ENCODE peak calls at places on chromosomes 3 and 15, in seven cellular contexts. Z is nephron progenitor cell, N is left ventricle myocardium inferior, O is ovary, A is A549, I is heart left ventricle, T is AG09309. J is an unnamed sample.

GRCh38 chr3:134883697-134884385 is 88.8 kb downstream of the EPHB1 start:
- DNase-seq in O (no peak), I (no peak), T (no peak), N (no peak), A (no peak), Z (no peak), J (no peak)

GRCh38 chr3:66053009-66053782 is 14.5 kb upstream of the MAGI1 start:
- DNase-seq in Z (no peak), T (no peak), A (no peak), N (peak; percentile 29), O (peak; percentile 23), I (no peak), J (no peak)

GRCh38 chr15:81573098-81573746 is 199.2 kb upstream of the TMC3 start:
- DNase-seq in T (no peak), I (no peak), O (no peak), Z (no peak), A (no peak), N (no peak), J (no peak)

GRCh38 chr15:22973286-22973685 is 6.9 kb downstream of the CYFIP1 start:
- DNase-seq in I (no peak), A (no peak), T (no peak), Z (no peak), O (no peak), N (no peak), J (no peak)

GRCh38 chr3:70822777-70823176 is 510.3 kb upstream of the MDFIC2 start:
- DNase-seq in T (no peak), I (no peak), Z (no peak), N (no peak), O (no peak), A (no peak), J (no peak)

GRCh38 chr3:42876940-42877720 is 1.5 kb upstream of the CYP8B1 start:
- DNase-seq in I (no peak), N (no peak), Z (no peak), T (no peak), A (no peak), O (no peak), J (no peak)

GRCh38 chr3:163056874-163057497 is 1560.4 kb downstream of the OTOL1 start:
- DNase-seq in A (peak; percentile 56), N (no peak), O (peak; percentile 17), T (no peak), I (no peak), Z (peak; percentile 57), J (no peak)

GRCh38 chr3:159748408-159748807 is 240.2 kb upstream of the IL12A start:
- DNase-seq in Z (no peak), A (no peak), I (no peak), T (no peak), O (no peak), N (no peak), J (no peak)

GRCh38 chr3:31166249-31166885 is 271.9 kb upstream of the GADL1 start:
- DNase-seq in T (peak; percentile 29), I (no peak), O (no peak), Z (no peak), A (peak; percentile 22), N (no peak), J (no peak)

GRCh38 chr3:97901327-97902295 is 70.6 kb downstream of the RIOX2 start:
- DNase-seq in I (no peak), Z (no peak), T (no peak), A (no peak), O (no peak), N (no peak), J (no peak)

GRCh38 chr15:54026891-54027290 is 48.6 kb downstream of the UNC13C start:
- DNase-seq in A (no peak), N (no peak), O (no peak), I (no peak), Z (no peak), T (no peak), J (no peak)

GRCh38 chr15:37107754-37108724 is 7.7 kb upstream of the MEIS2 start:
- DNase-seq in O (no peak), N (no peak), I (no peak), A (no peak), T (no peak), Z (no peak), J (no peak)

GRCh38 chr15:37104413-37105392 is 4.4 kb upstream of the MEIS2 start:
- DNase-seq in Z (peak; percentile 45), I (no peak), T (no peak), A (no peak), N (no peak), O (no peak), J (no peak)

GRCh38 chr15:37105795-37106333 is 5.5 kb upstream of the MEIS2 start:
- DNase-seq in N (no peak), A (no peak), T (no peak), O (no peak), I (no peak), Z (no peak), J (no peak)

GRCh38 chr15:37107071-37107753 is 6.9 kb upstream of the MEIS2 start:
- DNase-seq in A (no peak), N (no peak), O (no peak), T (no peak), I (no peak), Z (peak; percentile 33), J (no peak)

GRCh38 chr15:37106490-37107001 is 6.2 kb upstream of the MEIS2 start:
- DNase-seq in I (no peak), A (no peak), O (peak; percentile 76), Z (peak; percentile 55), T (no peak), N (peak; percentile 68), J (peak; percentile 48)
- TF ChIP-seq CTCF in I (no peak), A (no peak), O (no peak), Z (peak; percentile 49), T (peak; percentile 8), N (peak; percentile 38), J (peak; percentile 64)

DNA sequence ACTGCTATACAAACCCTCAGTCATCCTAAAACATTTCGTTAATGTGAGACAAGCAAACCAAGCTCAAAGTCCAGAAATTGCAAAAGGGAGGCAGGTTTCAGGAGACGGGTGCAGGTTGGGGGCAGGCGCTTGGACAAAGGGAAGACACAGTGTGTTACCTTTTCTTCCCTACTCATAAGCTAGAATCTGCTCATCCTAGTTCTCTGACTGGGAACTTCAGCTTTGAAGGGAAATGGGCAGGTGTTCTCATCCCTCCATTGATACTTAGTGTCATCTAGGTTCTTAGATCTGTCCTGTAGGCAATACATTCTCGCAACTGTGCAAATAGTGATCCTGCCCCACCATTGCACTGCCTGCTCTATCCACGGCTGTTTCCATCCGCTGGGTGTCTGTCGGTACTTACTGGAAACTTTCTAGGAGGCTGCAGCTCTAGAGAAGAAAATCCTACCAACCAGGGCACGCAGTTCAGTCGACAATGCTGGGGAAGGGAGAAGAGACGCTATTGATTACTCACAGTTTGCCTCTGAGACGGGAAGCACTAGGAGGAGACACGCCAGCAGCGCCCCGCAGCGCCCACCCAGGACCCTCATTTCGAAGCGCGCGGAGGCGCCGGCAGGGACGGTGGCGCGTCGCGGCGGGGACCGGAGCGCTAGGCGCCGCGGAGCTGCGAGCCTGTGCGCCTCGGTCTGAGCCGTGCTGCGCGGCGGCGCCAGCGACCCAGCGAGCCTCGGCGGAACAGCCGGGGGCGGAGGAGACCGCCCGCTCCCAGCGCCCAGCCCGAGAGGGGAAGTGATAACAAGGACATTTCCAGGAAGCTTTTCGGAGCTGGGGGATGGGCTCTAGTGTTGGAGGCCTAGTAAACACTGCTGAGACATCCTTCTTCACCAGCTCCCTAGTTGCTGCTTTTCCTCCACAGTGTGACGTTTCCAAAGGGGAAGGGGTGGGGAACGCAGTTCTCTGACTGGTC is at the start of gene PROS1:
- DNase-seq in O (peak; percentile 94), T (peak; percentile 23), I (peak; percentile 91), Z (peak; percentile 75), N (peak; percentile 85), A (peak; percentile 75), J (no peak)
- TF ChIP-seq CTCF in O (no peak), T (no peak), I (no peak), Z (no peak), N (peak; percentile 21), A (peak; percentile 11), J (peak; percentile 7)

GRCh38 chr3:147394168-147394941 is 12.0 kb downstream of the ZIC4 start:
- DNase-seq in A (no peak), T (no peak), I (no peak), O (no peak), N (no peak), Z (no peak), J (no peak)

GRCh38 chr3:147393261-147393964 is 12.9 kb downstream of the ZIC4 start:
- DNase-seq in O (no peak), A (no peak), N (no peak), I (no peak), Z (peak; percentile 66), T (no peak), J (no peak)

GRCh38 chr3:147391726-147392082 is 14.6 kb downstream of the ZIC4 start:
- DNase-seq in A (no peak), I (no peak), T (no peak), Z (no peak), N (no peak), O (no peak), J (no peak)

GRCh38 chr3:147390589-147391569 is 15.5 kb downstream of the ZIC4 start:
- DNase-seq in N (no peak), A (no peak), T (no peak), Z (no peak), O (no peak), I (no peak), J (no peak)

DNA sequence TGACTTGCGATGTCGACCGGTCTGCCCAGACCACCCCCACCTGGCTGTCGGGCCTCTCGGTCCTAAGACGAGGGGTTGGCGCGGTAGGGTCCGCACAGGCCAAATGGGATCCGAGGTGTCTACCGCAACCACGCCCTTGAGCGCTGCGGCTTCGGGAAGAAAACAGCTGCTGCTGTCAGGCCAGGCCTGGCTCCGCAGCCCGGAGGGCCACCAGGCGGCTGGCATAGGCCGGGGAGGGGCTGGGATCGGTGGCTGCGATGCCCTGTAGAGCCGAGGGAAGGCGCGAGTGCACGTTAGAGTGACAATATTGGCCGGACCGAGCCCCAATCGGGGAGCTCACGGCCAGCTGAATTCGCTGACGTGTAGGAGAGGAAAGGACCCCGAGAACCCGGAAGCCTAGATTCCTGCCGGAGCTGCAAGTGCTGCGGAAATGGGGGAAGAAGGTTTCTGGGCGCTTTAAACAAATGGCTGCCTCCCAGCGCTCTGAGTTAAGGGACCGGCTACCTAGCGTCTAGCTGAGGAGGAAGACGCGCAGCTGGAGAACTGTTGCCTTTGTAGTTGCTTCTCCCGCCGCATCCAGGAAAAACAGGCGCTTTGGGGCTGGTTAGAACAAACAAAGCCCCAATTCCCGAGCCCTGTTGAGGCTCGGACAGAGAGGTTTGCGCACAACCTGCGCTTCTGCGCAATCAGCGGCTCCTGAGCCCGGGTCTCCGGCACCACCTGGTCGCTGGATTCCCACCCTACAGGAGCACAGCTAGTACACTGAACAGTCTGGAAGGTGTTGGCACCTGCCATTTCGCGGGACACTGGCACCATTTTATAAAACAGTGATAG is 14.0 kb downstream of the ZIC4 start:
- DNase-seq in Z (peak; percentile 75), T (peak; percentile 13), I (no peak), O (no peak), A (no peak), N (no peak), J (no peak)
- TF ChIP-seq CTCF in Z (peak; percentile 26), T (peak; percentile 43), I (no peak), O (no peak), A (no peak), N (no peak), J (peak; percentile 25)

DNA sequence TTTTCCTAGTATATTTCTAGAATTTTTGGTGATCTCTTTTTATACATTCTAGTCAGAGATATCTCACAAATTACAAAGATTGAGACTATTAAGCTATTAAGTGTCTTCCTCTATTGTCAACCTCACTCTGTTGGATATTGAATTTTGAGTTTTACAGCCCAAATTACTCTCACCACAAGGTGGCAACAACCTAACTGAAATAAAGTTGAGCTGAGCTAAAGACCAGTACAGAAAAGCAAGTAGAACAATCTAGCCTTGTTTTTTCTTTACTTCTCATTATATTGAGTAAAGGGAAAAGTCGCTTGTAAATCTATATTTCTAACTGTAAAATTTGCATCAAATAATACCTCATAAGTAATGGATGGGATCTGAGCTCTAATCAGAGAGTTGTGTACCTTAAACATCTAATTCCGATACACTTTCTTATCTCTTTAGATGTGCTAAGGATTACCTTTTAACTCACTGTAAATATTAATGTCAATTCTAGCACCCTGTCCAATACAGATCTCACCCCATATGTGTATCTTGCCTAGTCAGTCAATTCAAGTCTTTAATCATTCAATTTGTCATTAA is 13.6 kb upstream of the COMMD2 start:
- DNase-seq in O (no peak), A (peak; percentile 48), N (no peak), I (no peak), Z (no peak), T (peak; percentile 28), J (no peak)
- TF ChIP-seq CTCF in O (no peak), A (peak; percentile 73), N (peak; percentile 48), I (no peak), Z (peak; percentile 49), T (peak; percentile 61), J (peak; percentile 56)